ENCODE peak calls at places on chromosomes 12 and 14, in six cellular contexts. A, O, M, E, P and H are unnamed samples.

GRCh38 chr14:75717729-75718128 is 56.7 kb downstream of the TTLL5 start:
- DNase-seq in A (no peak), O (no peak), M (no peak), E (no peak), P (no peak), H (no peak)

GRCh38 chr12:123389560-123390351 is 5.8 kb downstream of the KMT5A start:
- DNase-seq in A (no peak), O (peak), M (no peak), E (peak), P (peak), H (peak)

GRCh38 chr12:56565510-56566101 is 44.0 kb downstream of the RBMS2 start:
- DNase-seq in A (no peak), O (peak), M (no peak), E (peak), P (peak), H (no peak)

GRCh38 chr14:32709072-32709471 is 229.6 kb upstream of the NPAS3 start:
- DNase-seq in A (no peak), O (no peak), M (no peak), E (no peak), P (no peak), H (no peak)

GRCh38 chr14:54593860-54594259 is 26.9 kb downstream of the SAMD4A start:
- DNase-seq in A (no peak), O (no peak), M (no peak), E (no peak), P (no peak), H (no peak)

GRCh38 chr14:51823706-51824105 is 36.7 kb upstream of the GNG2 start:
- DNase-seq in A (no peak), O (no peak), M (no peak), E (no peak), P (no peak), H (no peak)

GRCh38 chr12:54294152-54294913 is 6.5 kb downstream of the NFE2 start:
- DNase-seq in A (no peak), O (peak), M (no peak), E (peak), P (peak), H (peak)

GRCh38 chr12:58387199-58387598 is 445.8 kb downstream of the ATP23 start:
- DNase-seq in A (peak), O (no peak), M (no peak), E (no peak), P (no peak), H (no peak)

GRCh38 chr12:116948298-116948697 is 37.5 kb downstream of the FBXW8 start:
- DNase-seq in A (no peak), O (no peak), M (no peak), E (no peak), P (no peak), H (no peak)

GRCh38 chr12:51318846-51319570 is 5.0 kb downstream of the BIN2 start:
- DNase-seq in A (no peak), O (no peak), M (peak), E (no peak), P (no peak), H (no peak)

GRCh38 chr14:33782923-33783322 is 168.0 kb downstream of the EGLN3 start:
- DNase-seq in A (no peak), O (no peak), M (no peak), E (no peak), P (no peak), H (no peak)

GRCh38 chr12:75905975-75906374 is 125.6 kb downstream of the PHLDA1 start:
- DNase-seq in A (no peak), O (no peak), M (no peak), E (no peak), P (no peak), H (no peak)

GRCh38 chr12:56836800-56837663 is 73.9 kb downstream of the HSD17B6 start:
- DNase-seq in A (no peak), O (no peak), M (no peak), E (no peak), P (no peak), H (no peak)

GRCh38 chr14:54207991-54208520 is 188.8 kb upstream of the CDKN3 start:
- DNase-seq in A (no peak), O (no peak), M (no peak), E (no peak), P (no peak), H (no peak)

GRCh38 chr14:100668352-100668751 is 58.3 kb upstream of the DLK1 start:
- DNase-seq in A (no peak), O (no peak), M (no peak), E (no peak), P (no peak), H (no peak)

GRCh38 chr14:72850360-72850759 is 43.5 kb downstream of the DPF3 start:
- DNase-seq in A (no peak), O (no peak), M (no peak), E (peak), P (no peak), H (no peak)

GRCh38 chr12:94879542-94879941 is 124.0 kb downstream of the NDUFA12 start:
- DNase-seq in A (no peak), O (no peak), M (no peak), E (peak), P (peak), H (no peak)

GRCh38 chr12:6921996-6922935 is 5.5 kb upstream of the ATN1 start:
- DNase-seq in A (no peak), O (no peak), M (no peak), E (no peak), P (no peak), H (no peak)

GRCh38 chr12:117570608-117571007 is 209.2 kb upstream of the NOS1 start:
- DNase-seq in A (no peak), O (no peak), M (no peak), E (no peak), P (no peak), H (no peak)

GRCh38 chr12:15350643-15351042 is 28.3 kb downstream of the PTPRO start:
- DNase-seq in A (no peak), O (no peak), M (no peak), E (no peak), P (no peak), H (no peak)

GRCh38 chr14:49972199-49972671 is 79.4 kb downstream of the ARF6 start:
- DNase-seq in A (no peak), O (no peak), M (no peak), E (no peak), P (no peak), H (no peak)

GRCh38 chr14:49972840-49973239 is 80.0 kb downstream of the ARF6 start:
- DNase-seq in A (peak), O (peak), M (no peak), E (peak), P (no peak), H (no peak)

GRCh38 chr14:49975799-49976198 is 82.9 kb downstream of the ARF6 start:
- DNase-seq in A (peak), O (no peak), M (no peak), E (no peak), P (no peak), H (no peak)

GRCh38 chr14:49977126-49977841 is 84.4 kb downstream of the ARF6 start:
- DNase-seq in A (no peak), O (no peak), M (no peak), E (no peak), P (peak), H (no peak)

DNA sequence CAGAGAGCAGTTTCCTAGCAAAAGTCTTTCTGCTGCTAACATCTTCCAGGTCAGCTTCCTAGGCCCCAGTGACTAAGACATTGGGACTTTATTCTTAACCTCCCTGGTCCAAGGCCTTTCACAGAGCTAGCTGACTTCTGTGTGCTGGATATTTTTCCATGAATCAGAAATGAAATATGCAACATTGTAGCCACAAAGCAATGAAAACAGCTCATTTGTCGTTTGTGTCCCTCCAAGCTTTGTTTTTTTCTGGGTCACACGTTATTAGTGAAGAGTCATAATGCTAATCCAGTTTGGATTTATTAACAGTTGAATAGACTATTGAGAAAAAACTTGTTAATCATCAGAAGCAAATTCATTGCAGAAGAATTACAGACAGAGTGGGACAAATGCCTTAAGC is 82.4 kb downstream of the ARF6 start:
- DNase-seq in A (peak), O (no peak), M (no peak), E (no peak), P (no peak), H (no peak)
- TF ChIP-seq RAD21 in A (peak), O (peak), M (no peak), E (no peak), P (no peak), H (no peak)

DNA sequence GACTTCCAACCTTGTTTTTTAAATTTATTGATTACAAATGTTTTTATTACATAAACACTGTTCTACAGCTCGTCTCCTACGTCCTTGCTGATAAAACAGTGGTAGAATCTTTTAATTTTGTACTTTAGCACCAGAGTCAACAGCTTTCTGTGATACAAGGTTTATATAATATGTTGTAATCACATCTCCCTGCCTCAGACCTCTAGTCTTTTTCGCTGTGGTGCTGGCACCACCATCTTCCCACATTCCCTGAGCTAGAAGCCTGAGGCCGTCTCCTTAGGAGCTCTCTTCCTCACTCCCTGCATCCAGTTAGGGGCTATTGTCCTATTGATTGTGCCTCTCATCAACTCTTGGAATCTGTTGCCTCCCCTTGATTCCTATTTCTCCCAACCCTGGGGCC is 17.1 kb downstream of the MTHFD1 start:
- DNase-seq in A (no peak), O (no peak), M (no peak), E (no peak), P (no peak), H (no peak)
- TF ChIP-seq REST in A (no peak), O (no peak), M (no peak), E (no peak), P (no peak), H (no peak)

GRCh38 chr12:93247313-93248057 is 130.2 kb upstream of the NUDT4 start:
- DNase-seq in A (no peak), O (no peak), M (no peak), E (no peak), P (no peak), H (no peak)

GRCh38 chr12:93243382-93243688 is 134.4 kb upstream of the NUDT4 start:
- DNase-seq in A (no peak), O (no peak), M (peak), E (no peak), P (no peak), H (no peak)

GRCh38 chr12:93244514-93245077 is 133.1 kb upstream of the NUDT4 start:
- DNase-seq in A (no peak), O (no peak), M (peak), E (no peak), P (no peak), H (no peak)

GRCh38 chr12:93243689-93244513 is 133.8 kb upstream of the NUDT4 start:
- DNase-seq in A (no peak), O (no peak), M (peak), E (peak), P (no peak), H (peak)

GRCh38 chr12:93245543-93245942 is 132.2 kb upstream of the NUDT4 start:
- DNase-seq in A (no peak), O (no peak), M (peak), E (no peak), P (no peak), H (no peak)
- TF ChIP-seq RAD21 in A (no peak), O (no peak), M (peak), E (no peak), P (no peak), H (no peak)

GRCh38 chr12:67274186-67274585 is 5.0 kb downstream of the CAND1 start:
- DNase-seq in A (no peak), O (no peak), M (no peak), E (no peak), P (no peak), H (no peak)

GRCh38 chr12:67279637-67280036 is 10.5 kb downstream of the CAND1 start:
- DNase-seq in A (no peak), O (no peak), M (no peak), E (no peak), P (no peak), H (no peak)

GRCh38 chr12:67271976-67272375 is 2.8 kb downstream of the CAND1 start:
- DNase-seq in A (no peak), O (no peak), M (no peak), E (no peak), P (no peak), H (no peak)

GRCh38 chr12:67276469-67276868 is 7.3 kb downstream of the CAND1 start:
- DNase-seq in A (no peak), O (no peak), M (no peak), E (no peak), P (no peak), H (no peak)

DNA sequence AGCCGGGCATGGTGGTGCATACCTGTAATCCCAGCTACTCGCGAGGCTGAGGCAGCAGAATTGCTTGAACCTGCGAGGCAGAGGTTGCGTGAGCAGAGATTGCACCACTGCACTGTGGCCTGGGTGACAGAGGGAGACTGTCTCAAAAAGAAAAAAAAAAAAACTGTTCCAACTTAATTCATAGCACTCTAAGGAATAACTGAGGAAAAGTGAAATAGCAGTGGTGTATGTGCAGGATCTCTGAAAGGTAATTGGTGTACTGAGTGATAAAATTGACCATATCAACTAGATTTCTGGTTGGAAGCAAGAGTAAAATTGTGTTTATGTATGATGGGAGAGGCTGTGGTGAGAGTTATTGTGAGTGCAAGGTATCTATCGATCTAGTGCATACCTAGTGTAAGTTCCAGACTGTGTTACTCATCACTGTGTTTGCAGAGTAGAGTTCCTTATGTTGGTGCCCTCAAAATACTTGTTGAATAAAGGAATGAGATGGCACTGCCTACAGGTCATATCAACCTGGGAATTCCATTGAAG is 6.3 kb downstream of the CAND1 start:
- DNase-seq in A (no peak), O (no peak), M (no peak), E (peak), P (no peak), H (no peak)
- TF ChIP-seq REST in A (no peak), O (no peak), M (no peak), E (no peak), P (no peak), H (no peak)

GRCh38 chr14:105938055-105938863 is 411.9 kb downstream of the TMEM121 start:
- DNase-seq in A (no peak), O (no peak), M (no peak), E (no peak), P (no peak), H (no peak)
- TF ChIP-seq RAD21 in A (no peak), O (no peak), M (no peak), E (no peak), P (no peak), H (no peak)